ENCODE peak calls at places on chromosomes 3 and 15, in six cellular contexts. S is SW480; V is T-helper 2 cell treated with Interferon-gamma antibody and Interleukin-4, amounts not matched to agents 5 μg/mL and 100 μg/mL, for 36 hours; Y is lung; X is brain microvascular endothelial cell; B is ELR. T is an unnamed sample.

GRCh38 chr3:179898024-179898423 is 138.7 kb downstream of the PEX5L start:
- DNase-seq in S (peak), V (peak), Y (no peak), B (peak), X (peak), T (no peak)

GRCh38 chr15:60395276-60396011 is 2.3 kb downstream of the ANXA2 start:
- DNase-seq in Y (no peak), S (no peak), B (peak), V (no peak), X (no peak), T (no peak)

GRCh38 chr3:64463981-64464380 is 223.8 kb downstream of the ADAMTS9 start:
- DNase-seq in V (no peak), S (no peak), X (no peak), Y (no peak), B (no peak), T (no peak)

GRCh38 chr3:186137051-186137685 is 28.3 kb upstream of the ETV5 start:
- DNase-seq in X (no peak), S (no peak), Y (no peak), B (peak), V (no peak), T (no peak)

GRCh38 chr3:12967751-12968209 is 105.4 kb downstream of the IQSEC1 start:
- DNase-seq in B (peak), V (peak), Y (peak), X (peak), S (peak), T (peak)

GRCh38 chr15:31459011-31459748 is 132.5 kb downstream of the KLF13 start:
- DNase-seq in Y (no peak), X (peak), S (no peak), V (peak), B (no peak), T (no peak)

GRCh38 chr15:85097250-85097649 is 115.6 kb downstream of the PDE8A start:
- DNase-seq in Y (peak), V (no peak), S (no peak), X (no peak), B (no peak), T (no peak)

GRCh38 chr15:101394056-101394630 is 95.4 kb downstream of the PCSK6 start:
- DNase-seq in V (no peak), Y (no peak), B (no peak), S (no peak), X (no peak), T (no peak)

GRCh38 chr3:35200056-35200455 is 439.3 kb upstream of the ARPP21 start:
- DNase-seq in V (no peak), X (peak), Y (no peak), S (no peak), B (peak), T (no peak)

GRCh38 chr3:121918779-121919483 is 24.7 kb downstream of the SLC15A2 start:
- DNase-seq in V (no peak), Y (no peak), X (no peak), B (peak), S (no peak), T (no peak)

GRCh38 chr15:82680200-82681102 is 29.2 kb downstream of the AP3B2 start:
- DNase-seq in B (no peak), S (no peak), V (peak), X (no peak), Y (peak), T (peak)

GRCh38 chr3:128584412-128585020 is 66.1 kb downstream of the RPN1 start:
- DNase-seq in Y (peak), V (peak), X (peak), B (peak), S (peak), T (peak)

GRCh38 chr3:166472015-166472414 is 634.8 kb upstream of the BCHE start:
- DNase-seq in Y (no peak), B (no peak), V (no peak), X (no peak), S (no peak), T (no peak)

GRCh38 chr3:160935413-160936095 is 169.6 kb downstream of the B3GALNT1 start:
- DNase-seq in S (no peak), X (no peak), B (no peak), V (no peak), Y (no peak), T (no peak)

GRCh38 chr15:75089781-75090734 is 66.7 kb downstream of the PPCDC start:
- DNase-seq in B (peak), X (peak), S (no peak), Y (peak), V (no peak), T (peak)

GRCh38 chr3:7328339-7328738 is 467.4 kb downstream of the GRM7 start:
- DNase-seq in Y (no peak), S (no peak), X (no peak), V (no peak), B (no peak), T (peak)

T was measured in mucosa of gallbladder.